ENCODE peak calls at places on chromosome 12, in ten cellular contexts. One of them, this sample, is unnamed.
A peak's percentile ranks its signal among the peaks of the same experiment; 100 is the strongest.

GRCh38 chr12:122326597-122326996 is 60.3 kb upstream of the VPS33A start:
- DNase-seq in Peyer's patch: no peak
- DNase-seq in PC-3: no peak
- DNase-seq in foreskin keratinocyte: no peak
- DNase-seq in transverse colon: no peak
- DNase-seq in CD8-positive, alpha-beta T cell: no peak
- DNase-seq in GM20000: no peak
- DNase-seq in natural killer cell: no peak
- DNase-seq in hepatocyte: no peak
- DNase-seq in left ventricle myocardium inferior: no peak
- DNase-seq in this sample: no peak

GRCh38 chr12:132776816-132777568 is 15.4 kb upstream of the ANKLE2 start:
- DNase-seq in Peyer's patch: no peak
- DNase-seq in PC-3: no peak
- DNase-seq in foreskin keratinocyte: no peak
- DNase-seq in transverse colon: no peak
- DNase-seq in CD8-positive, alpha-beta T cell: no peak
- DNase-seq in GM20000: no peak
- DNase-seq in natural killer cell: no peak
- DNase-seq in hepatocyte: no peak
- DNase-seq in left ventricle myocardium inferior: peak; percentile 83
- DNase-seq in this sample: peak; percentile 86

GRCh38 chr12:12983420-12984035 is 16.5 kb downstream of the HEBP1 start:
- DNase-seq in Peyer's patch: peak; percentile 55
- DNase-seq in PC-3: peak; percentile 63
- DNase-seq in foreskin keratinocyte: peak; percentile 32
- DNase-seq in transverse colon: no peak
- DNase-seq in CD8-positive, alpha-beta T cell: no peak
- DNase-seq in GM20000: no peak
- DNase-seq in natural killer cell: no peak
- DNase-seq in hepatocyte: peak; percentile 58
- DNase-seq in left ventricle myocardium inferior: no peak
- DNase-seq in this sample: peak; percentile 28

GRCh38 chr12:120462099-120462640 is 7.4 kb downstream of the SRSF9 start:
- DNase-seq in Peyer's patch: no peak
- DNase-seq in PC-3: no peak
- DNase-seq in foreskin keratinocyte: no peak
- DNase-seq in transverse colon: no peak
- DNase-seq in CD8-positive, alpha-beta T cell: no peak
- DNase-seq in GM20000: no peak
- DNase-seq in natural killer cell: no peak
- DNase-seq in hepatocyte: no peak
- DNase-seq in left ventricle myocardium inferior: no peak
- DNase-seq in this sample: no peak

GRCh38 chr12:11651377-11651776 is 1.9 kb downstream of the ETV6 start:
- DNase-seq in Peyer's patch: no peak
- DNase-seq in PC-3: no peak
- DNase-seq in foreskin keratinocyte: no peak
- DNase-seq in transverse colon: no peak
- DNase-seq in CD8-positive, alpha-beta T cell: no peak
- DNase-seq in GM20000: no peak
- DNase-seq in natural killer cell: no peak
- DNase-seq in hepatocyte: no peak
- DNase-seq in left ventricle myocardium inferior: no peak
- DNase-seq in this sample: no peak

GRCh38 chr12:113086249-113087164 is 30.0 kb downstream of the DTX1 start:
- DNase-seq in Peyer's patch: peak; percentile 84
- DNase-seq in PC-3: no peak
- DNase-seq in foreskin keratinocyte: no peak
- DNase-seq in transverse colon: peak; percentile 50
- DNase-seq in CD8-positive, alpha-beta T cell: no peak
- DNase-seq in GM20000: no peak
- DNase-seq in natural killer cell: no peak
- DNase-seq in hepatocyte: no peak
- DNase-seq in left ventricle myocardium inferior: no peak
- DNase-seq in this sample: peak; percentile 43

GRCh38 chr12:121858662-121859572 is at the start of gene HPD:
- DNase-seq in Peyer's patch: peak; percentile 53
- DNase-seq in PC-3: peak; percentile 77
- DNase-seq in foreskin keratinocyte: peak; percentile 65
- DNase-seq in transverse colon: peak; percentile 34
- DNase-seq in CD8-positive, alpha-beta T cell: no peak
- DNase-seq in GM20000: no peak
- DNase-seq in natural killer cell: no peak
- DNase-seq in hepatocyte: peak; percentile 73
- DNase-seq in left ventricle myocardium inferior: peak; percentile 66
- DNase-seq in this sample: peak; percentile 89

GRCh38 chr12:104586325-104587048 is 129.7 kb downstream of the CHST11 start:
- DNase-seq in Peyer's patch: peak; percentile 14
- DNase-seq in PC-3: no peak
- DNase-seq in foreskin keratinocyte: peak; percentile 17
- DNase-seq in transverse colon: no peak
- DNase-seq in CD8-positive, alpha-beta T cell: no peak
- DNase-seq in GM20000: no peak
- DNase-seq in natural killer cell: no peak
- DNase-seq in hepatocyte: no peak
- DNase-seq in left ventricle myocardium inferior: no peak
- DNase-seq in this sample: no peak

GRCh38 chr12:113660941-113661340 is 189.3 kb upstream of the LHX5 start:
- DNase-seq in Peyer's patch: no peak
- DNase-seq in PC-3: no peak
- DNase-seq in foreskin keratinocyte: no peak
- DNase-seq in transverse colon: no peak
- DNase-seq in CD8-positive, alpha-beta T cell: no peak
- DNase-seq in GM20000: no peak
- DNase-seq in natural killer cell: no peak
- DNase-seq in hepatocyte: no peak
- DNase-seq in left ventricle myocardium inferior: no peak
- DNase-seq in this sample: no peak

GRCh38 chr12:122336015-122336946 is 70.0 kb upstream of the VPS33A start:
- DNase-seq in Peyer's patch: peak; percentile 67
- DNase-seq in PC-3: peak; percentile 36
- DNase-seq in foreskin keratinocyte: no peak
- DNase-seq in transverse colon: peak; percentile 22
- DNase-seq in CD8-positive, alpha-beta T cell: peak; percentile 17
- DNase-seq in GM20000: peak; percentile 44
- DNase-seq in natural killer cell: peak; percentile 32
- DNase-seq in hepatocyte: peak; percentile 47
- DNase-seq in left ventricle myocardium inferior: no peak
- DNase-seq in this sample: no peak

GRCh38 chr12:121190523-121191031 is 19.4 kb upstream of the P2RX4 start:
- DNase-seq in Peyer's patch: no peak
- DNase-seq in PC-3: peak; percentile 68
- DNase-seq in foreskin keratinocyte: peak; percentile 98
- DNase-seq in transverse colon: no peak
- DNase-seq in CD8-positive, alpha-beta T cell: no peak
- DNase-seq in GM20000: no peak
- DNase-seq in natural killer cell: no peak
- DNase-seq in hepatocyte: peak; percentile 35
- DNase-seq in left ventricle myocardium inferior: no peak
- DNase-seq in this sample: no peak

GRCh38 chr12:22974865-22975264 is 349.9 kb downstream of the ETNK1 start:
- DNase-seq in Peyer's patch: no peak
- DNase-seq in PC-3: peak; percentile 50
- DNase-seq in foreskin keratinocyte: peak; percentile 85
- DNase-seq in transverse colon: no peak
- DNase-seq in CD8-positive, alpha-beta T cell: no peak
- DNase-seq in GM20000: no peak
- DNase-seq in natural killer cell: no peak
- DNase-seq in hepatocyte: peak; percentile 23
- DNase-seq in left ventricle myocardium inferior: no peak
- DNase-seq in this sample: no peak

GRCh38 chr12:131357152-131357747 is 353.6 kb upstream of the SFSWAP start:
- DNase-seq in Peyer's patch: peak; percentile 21
- DNase-seq in PC-3: no peak
- DNase-seq in foreskin keratinocyte: no peak
- DNase-seq in transverse colon: no peak
- DNase-seq in CD8-positive, alpha-beta T cell: no peak
- DNase-seq in GM20000: no peak
- DNase-seq in natural killer cell: no peak
- DNase-seq in hepatocyte: no peak
- DNase-seq in left ventricle myocardium inferior: no peak
- DNase-seq in this sample: no peak

GRCh38 chr12:29983917-29984316 is 200.2 kb upstream of the TMTC1 start:
- DNase-seq in Peyer's patch: no peak
- DNase-seq in PC-3: no peak
- DNase-seq in foreskin keratinocyte: no peak
- DNase-seq in transverse colon: no peak
- DNase-seq in CD8-positive, alpha-beta T cell: no peak
- DNase-seq in GM20000: no peak
- DNase-seq in natural killer cell: no peak
- DNase-seq in hepatocyte: no peak
- DNase-seq in left ventricle myocardium inferior: no peak
- DNase-seq in this sample: no peak

GRCh38 chr12:99049774-99050173 is 404.7 kb downstream of the APAF1 start:
- DNase-seq in Peyer's patch: no peak
- DNase-seq in PC-3: no peak
- DNase-seq in foreskin keratinocyte: no peak
- DNase-seq in transverse colon: no peak
- DNase-seq in CD8-positive, alpha-beta T cell: no peak
- DNase-seq in GM20000: no peak
- DNase-seq in natural killer cell: no peak
- DNase-seq in hepatocyte: no peak
- DNase-seq in left ventricle myocardium inferior: no peak
- DNase-seq in this sample: no peak
- TF ChIP-seq CTCF in Peyer's patch: no peak
- TF ChIP-seq CTCF in PC-3: no peak
- TF ChIP-seq CTCF in foreskin keratinocyte: no peak
- TF ChIP-seq CTCF in transverse colon: no peak
- TF ChIP-seq CTCF in CD8-positive, alpha-beta T cell: no peak
- TF ChIP-seq CTCF in GM20000: no peak
- TF ChIP-seq CTCF in natural killer cell: no peak
- TF ChIP-seq CTCF in hepatocyte: no peak
- TF ChIP-seq CTCF in left ventricle myocardium inferior: no peak
- TF ChIP-seq CTCF in this sample: no peak

GRCh38 chr12:101485015-101485414 is 9.9 kb downstream of the SPIC start:
- DNase-seq in Peyer's patch: no peak
- DNase-seq in PC-3: no peak
- DNase-seq in foreskin keratinocyte: no peak
- DNase-seq in transverse colon: no peak
- DNase-seq in CD8-positive, alpha-beta T cell: no peak
- DNase-seq in GM20000: no peak
- DNase-seq in natural killer cell: no peak
- DNase-seq in hepatocyte: no peak
- DNase-seq in left ventricle myocardium inferior: no peak
- DNase-seq in this sample: no peak

GRCh38 chr12:101491325-101491724 is 16.2 kb downstream of the SPIC start:
- DNase-seq in Peyer's patch: no peak
- DNase-seq in PC-3: no peak
- DNase-seq in foreskin keratinocyte: no peak
- DNase-seq in transverse colon: no peak
- DNase-seq in CD8-positive, alpha-beta T cell: no peak
- DNase-seq in GM20000: no peak
- DNase-seq in natural killer cell: no peak
- DNase-seq in hepatocyte: no peak
- DNase-seq in left ventricle myocardium inferior: no peak
- DNase-seq in this sample: no peak

GRCh38 chr12:101490286-101490920 is 15.3 kb downstream of the SPIC start:
- DNase-seq in Peyer's patch: peak; percentile 67
- DNase-seq in PC-3: peak; percentile 54
- DNase-seq in foreskin keratinocyte: peak; percentile 17
- DNase-seq in transverse colon: peak; percentile 57
- DNase-seq in CD8-positive, alpha-beta T cell: no peak
- DNase-seq in GM20000: no peak
- DNase-seq in natural killer cell: no peak
- DNase-seq in hepatocyte: peak; percentile 66
- DNase-seq in left ventricle myocardium inferior: no peak
- DNase-seq in this sample: peak; percentile 38
- TF ChIP-seq CTCF in Peyer's patch: peak; percentile 85
- TF ChIP-seq CTCF in PC-3: peak; percentile 74
- TF ChIP-seq CTCF in foreskin keratinocyte: peak; percentile 56
- TF ChIP-seq CTCF in transverse colon: peak; percentile 32
- TF ChIP-seq CTCF in CD8-positive, alpha-beta T cell: no peak
- TF ChIP-seq CTCF in GM20000: peak; percentile 42
- TF ChIP-seq CTCF in natural killer cell: no peak
- TF ChIP-seq CTCF in hepatocyte: peak; percentile 61
- TF ChIP-seq CTCF in left ventricle myocardium inferior: peak; percentile 60
- TF ChIP-seq CTCF in this sample: peak; percentile 12

DNA sequence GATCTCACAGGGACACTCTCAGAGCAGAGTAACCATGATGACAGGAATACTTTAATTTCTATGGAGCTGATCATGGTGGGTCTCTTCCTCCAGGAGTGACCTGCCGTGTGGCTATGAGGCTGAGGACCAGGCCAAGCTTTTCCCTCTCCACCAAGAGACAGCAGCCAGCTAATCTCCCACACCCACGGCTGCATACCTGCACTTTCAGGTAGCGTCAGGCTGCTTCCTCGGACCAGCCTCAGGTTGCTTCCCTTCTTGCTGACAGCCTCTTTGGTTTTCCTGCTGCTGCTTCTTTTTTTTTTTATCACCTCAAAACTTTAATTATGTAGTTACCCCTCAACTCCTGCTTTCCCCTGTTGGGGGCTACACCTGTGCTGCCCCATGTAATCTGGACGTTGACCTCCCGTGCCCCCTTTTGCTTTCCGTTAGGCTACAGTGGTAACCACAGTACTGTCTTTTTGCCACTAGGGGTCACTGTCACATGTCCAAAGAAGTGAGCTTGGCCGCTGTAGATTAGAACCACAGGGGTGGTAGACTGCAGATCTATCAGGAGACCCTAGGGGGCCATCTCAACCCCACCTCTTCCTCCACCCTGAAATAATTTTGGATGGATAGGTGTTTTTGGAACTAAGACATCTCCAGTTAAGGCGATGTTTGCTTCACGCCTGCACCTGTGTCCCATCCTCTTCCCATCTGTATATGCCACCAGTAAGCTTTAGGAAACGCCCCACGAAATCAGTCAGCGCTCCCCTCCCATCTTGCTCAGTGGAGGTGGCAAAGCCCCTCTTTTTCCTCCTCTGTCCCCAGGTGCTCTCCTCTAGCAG is 7.8 kb upstream of the PIP4K2C start:
- DNase-seq in Peyer's patch: peak; percentile 87
- DNase-seq in PC-3: peak; percentile 84
- DNase-seq in foreskin keratinocyte: peak; percentile 47
- DNase-seq in transverse colon: peak; percentile 63
- DNase-seq in CD8-positive, alpha-beta T cell: peak; percentile 48
- DNase-seq in GM20000: peak; percentile 89
- DNase-seq in natural killer cell: peak; percentile 45
- DNase-seq in hepatocyte: peak; percentile 91
- DNase-seq in left ventricle myocardium inferior: no peak
- DNase-seq in this sample: peak; percentile 85
- TF ChIP-seq CTCF in Peyer's patch: peak; percentile 95
- TF ChIP-seq CTCF in PC-3: peak; percentile 97
- TF ChIP-seq CTCF in foreskin keratinocyte: peak; percentile 96
- TF ChIP-seq CTCF in transverse colon: peak; percentile 96
- TF ChIP-seq CTCF in CD8-positive, alpha-beta T cell: peak; percentile 95
- TF ChIP-seq CTCF in GM20000: peak; percentile 75
- TF ChIP-seq CTCF in natural killer cell: peak; percentile 90
- TF ChIP-seq CTCF in hepatocyte: peak; percentile 93
- TF ChIP-seq CTCF in left ventricle myocardium inferior: peak; percentile 98
- TF ChIP-seq CTCF in this sample: peak; percentile 94

DNA sequence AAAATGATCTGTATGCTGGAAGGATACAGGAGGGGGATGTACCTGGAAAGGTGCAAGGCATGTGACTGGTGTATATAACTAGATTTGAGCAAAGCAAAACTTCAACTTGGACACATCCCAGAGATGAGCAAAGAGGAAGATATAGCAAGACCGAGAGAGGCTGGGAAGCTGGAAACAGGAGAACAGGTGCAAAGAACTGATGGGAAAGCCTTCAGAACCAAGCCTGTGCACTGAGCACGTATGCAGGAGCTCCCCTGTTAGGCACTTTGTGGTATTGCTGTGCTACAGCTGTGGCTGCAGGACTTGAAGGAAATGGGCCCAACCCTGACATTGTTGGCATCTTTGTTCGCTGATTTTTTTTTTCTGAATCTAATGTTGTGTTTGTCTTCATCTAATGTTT is 120.7 kb upstream of the PWP1 start:
- DNase-seq in Peyer's patch: peak; percentile 64
- DNase-seq in PC-3: peak; percentile 61
- DNase-seq in foreskin keratinocyte: peak; percentile 35
- DNase-seq in transverse colon: no peak
- DNase-seq in CD8-positive, alpha-beta T cell: no peak
- DNase-seq in GM20000: no peak
- DNase-seq in natural killer cell: no peak
- DNase-seq in hepatocyte: peak; percentile 30
- DNase-seq in left ventricle myocardium inferior: no peak
- DNase-seq in this sample: no peak
- TF ChIP-seq CTCF in Peyer's patch: peak; percentile 64
- TF ChIP-seq CTCF in PC-3: peak; percentile 74
- TF ChIP-seq CTCF in foreskin keratinocyte: peak; percentile 68
- TF ChIP-seq CTCF in transverse colon: no peak
- TF ChIP-seq CTCF in CD8-positive, alpha-beta T cell: peak; percentile 36
- TF ChIP-seq CTCF in GM20000: peak; percentile 46
- TF ChIP-seq CTCF in natural killer cell: peak; percentile 23
- TF ChIP-seq CTCF in hepatocyte: peak; percentile 35
- TF ChIP-seq CTCF in left ventricle myocardium inferior: peak; percentile 37
- TF ChIP-seq CTCF in this sample: no peak